ENCODE peak calls at places on chromosomes 7 and 10, in nine cellular contexts. V, O, H, Y, D, E, A, L and Z are unnamed samples.

GRCh38 chr10:17229016-17229716 is 1.1 kb downstream of the VIM start:
- DNase-seq in V (peak), O (peak), H (peak), Y (peak), D (peak), E (peak), A (peak), L (peak), Z (peak)

GRCh38 chr7:8386926-8387550 is 46.4 kb upstream of the NXPH1 start:
- DNase-seq in V (no peak), O (no peak), H (no peak), Y (no peak), D (peak), E (no peak), A (no peak), L (no peak), Z (peak)

GRCh38 chr10:70715853-70716795 is 43.8 kb downstream of the ADAMTS14 start:
- DNase-seq in V (no peak), O (no peak), H (peak), Y (peak), D (no peak), E (no peak), A (no peak), L (peak), Z (no peak)

GRCh38 chr7:65239707-65240352 is 133.8 kb upstream of the ZNF92 start:
- DNase-seq in V (peak), O (peak), H (peak), Y (peak), D (no peak), E (no peak), A (no peak), L (no peak), Z (no peak)

GRCh38 chr10:129275886-129276285 is 191.2 kb upstream of the MGMT start:
- DNase-seq in V (no peak), O (no peak), H (no peak), Y (no peak), D (no peak), E (no peak), A (no peak), L (no peak), Z (no peak)

GRCh38 chr10:11424456-11425287 is 186.8 kb downstream of the USP6NL start:
- DNase-seq in V (peak), O (peak), H (peak), Y (peak), D (no peak), E (no peak), A (peak), L (peak), Z (peak)

GRCh38 chr7:17599733-17600685 is 301.6 kb downstream of the AHR start:
- DNase-seq in V (no peak), O (no peak), H (peak), Y (peak), D (no peak), E (no peak), A (peak), L (peak), Z (no peak)

GRCh38 chr10:86969421-86970041 is 1.2 kb downstream of the ADIRF start:
- DNase-seq in V (no peak), O (no peak), H (no peak), Y (no peak), D (peak), E (peak), A (peak), L (peak), Z (no peak)

GRCh38 chr7:93902777-93903423 is 3.5 kb upstream of the GNGT1 start:
- DNase-seq in V (peak), O (peak), H (peak), Y (peak), D (no peak), E (no peak), A (peak), L (peak), Z (peak)

GRCh38 chr10:48670978-48671913 is 13.4 kb upstream of the WDFY4 start:
- DNase-seq in V (no peak), O (no peak), H (no peak), Y (no peak), D (peak), E (peak), A (no peak), L (no peak), Z (peak)

GRCh38 chr7:92567460-92567859 is 22.7 kb downstream of the FAM133B start:
- DNase-seq in V (no peak), O (no peak), H (peak), Y (peak), D (no peak), E (no peak), A (no peak), L (peak), Z (no peak)

GRCh38 chr7:135914346-135914745 is 62.8 kb downstream of the MTPN start:
- DNase-seq in V (peak), O (no peak), H (no peak), Y (no peak), D (no peak), E (no peak), A (no peak), L (no peak), Z (no peak)

GRCh38 chr7:121456015-121456414 is 59.9 kb upstream of the FAM3C start:
- DNase-seq in V (no peak), O (no peak), H (no peak), Y (no peak), D (no peak), E (no peak), A (no peak), L (no peak), Z (no peak)

GRCh38 chr10:4028027-4028471 is 243.0 kb upstream of the KLF6 start:
- DNase-seq in V (no peak), O (no peak), H (no peak), Y (no peak), D (no peak), E (peak), A (peak), L (no peak), Z (no peak)

GRCh38 chr10:132263866-132264265 is 43.9 kb downstream of the STK32C start:
- DNase-seq in V (no peak), O (no peak), H (no peak), Y (no peak), D (no peak), E (no peak), A (no peak), L (no peak), Z (no peak)

GRCh38 chr7:102042016-102042656 is 224.7 kb downstream of the CUX1 start:
- DNase-seq in V (no peak), O (no peak), H (peak), Y (peak), D (no peak), E (no peak), A (peak), L (peak), Z (no peak)

GRCh38 chr10:62560207-62560819 is 186.1 kb downstream of the ZNF365 start:
- DNase-seq in V (no peak), O (no peak), H (peak), Y (peak), D (no peak), E (no peak), A (peak), L (peak), Z (no peak)

GRCh38 chr10:62618576-62619408 is 185.7 kb upstream of the ADO start:
- DNase-seq in V (no peak), O (peak), H (peak), Y (peak), D (no peak), E (peak), A (peak), L (peak), Z (peak)

GRCh38 chr7:107966701-107967100 is 36.3 kb downstream of the LAMB1 start:
- DNase-seq in V (peak), O (no peak), H (peak), Y (peak), D (no peak), E (no peak), A (peak), L (peak), Z (no peak)

GRCh38 chr7:140541513-140542192 is 62.3 kb upstream of the MKRN1 start:
- DNase-seq in V (peak), O (peak), H (peak), Y (peak), D (no peak), E (no peak), A (peak), L (peak), Z (no peak)

GRCh38 chr7:137086896-137087295 is 218.4 kb downstream of the CHRM2 start:
- DNase-seq in V (no peak), O (no peak), H (no peak), Y (no peak), D (no peak), E (no peak), A (no peak), L (no peak), Z (no peak)

GRCh38 chr7:130367088-130367755 is 13.1 kb upstream of the CPA1 start:
- DNase-seq in V (no peak), O (no peak), H (no peak), Y (no peak), D (no peak), E (no peak), A (no peak), L (no peak), Z (no peak)

GRCh38 chr7:15594461-15594860 is 32.6 kb upstream of the AGMO start:
- DNase-seq in V (no peak), O (no peak), H (no peak), Y (no peak), D (no peak), E (no peak), A (no peak), L (no peak), Z (no peak)

GRCh38 chr7:79386688-79387422 is 66.6 kb downstream of the MAGI2 start:
- DNase-seq in V (no peak), O (no peak), H (peak), Y (peak), D (no peak), E (no peak), A (peak), L (peak), Z (no peak)

GRCh38 chr7:151551820-151552219 is 32.1 kb upstream of the RHEB start:
- DNase-seq in V (no peak), O (no peak), H (no peak), Y (no peak), D (no peak), E (peak), A (no peak), L (peak), Z (no peak)

GRCh38 chr7:17239046-17239445 is 59.4 kb upstream of the AHR start:
- DNase-seq in V (no peak), O (no peak), H (no peak), Y (peak), D (no peak), E (no peak), A (no peak), L (peak), Z (no peak)

GRCh38 chr10:112783653-112784426 is 166.2 kb upstream of the TCF7L2 start:
- DNase-seq in V (peak), O (no peak), H (no peak), Y (no peak), D (no peak), E (no peak), A (peak), L (no peak), Z (no peak)

GRCh38 chr10:91311601-91312000 is 91.1 kb downstream of the PCGF5 start:
- DNase-seq in V (no peak), O (no peak), H (no peak), Y (no peak), D (no peak), E (no peak), A (peak), L (peak), Z (no peak)

GRCh38 chr7:55223023-55223422 is 142.1 kb upstream of the LANCL2 start:
- DNase-seq in V (no peak), O (no peak), H (no peak), Y (no peak), D (no peak), E (peak), A (no peak), L (no peak), Z (no peak)

GRCh38 chr10:43230909-43231522 is 35.8 kb downstream of the RASGEF1A start:
- DNase-seq in V (no peak), O (no peak), H (no peak), Y (no peak), D (no peak), E (no peak), A (no peak), L (no peak), Z (no peak)

GRCh38 chr10:11724938-11725776 is 17.0 kb upstream of the ECHDC3 start:
- DNase-seq in V (peak), O (peak), H (peak), Y (peak), D (no peak), E (no peak), A (peak), L (peak), Z (peak)

GRCh38 chr10:75428434-75429158 is 2.8 kb upstream of the LRMDA start:
- DNase-seq in V (no peak), O (no peak), H (no peak), Y (peak), D (no peak), E (no peak), A (no peak), L (peak), Z (peak)

DNA sequence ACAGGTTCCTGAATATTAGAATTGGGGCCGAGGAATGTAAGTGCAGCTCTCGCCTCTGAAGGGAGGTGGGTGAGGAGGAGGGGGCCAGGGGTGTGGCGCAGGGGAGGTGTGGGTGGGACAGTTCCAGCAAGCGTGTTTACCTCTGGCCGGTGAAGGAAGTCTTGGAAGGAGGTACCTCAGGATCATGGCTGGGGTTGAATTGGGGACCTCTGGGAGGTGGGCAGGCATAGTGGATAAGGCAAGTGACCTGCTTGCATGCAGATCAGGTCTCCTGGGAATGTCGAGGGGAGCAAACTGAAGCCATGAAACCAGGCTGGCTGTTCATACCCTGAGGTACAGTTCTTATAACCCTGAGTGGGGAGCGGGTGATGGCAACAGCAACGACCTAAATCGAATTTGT is 2.0 kb downstream of the ZNF775 start:
- DNase-seq in V (no peak), O (no peak), H (no peak), Y (no peak), D (no peak), E (no peak), A (no peak), L (no peak), Z (no peak)
- H3K4me3 ChIP-seq in V (no peak), O (no peak), H (no peak), Y (no peak), D (peak), E (no peak), A (no peak), L (no peak), Z (peak)

DNA sequence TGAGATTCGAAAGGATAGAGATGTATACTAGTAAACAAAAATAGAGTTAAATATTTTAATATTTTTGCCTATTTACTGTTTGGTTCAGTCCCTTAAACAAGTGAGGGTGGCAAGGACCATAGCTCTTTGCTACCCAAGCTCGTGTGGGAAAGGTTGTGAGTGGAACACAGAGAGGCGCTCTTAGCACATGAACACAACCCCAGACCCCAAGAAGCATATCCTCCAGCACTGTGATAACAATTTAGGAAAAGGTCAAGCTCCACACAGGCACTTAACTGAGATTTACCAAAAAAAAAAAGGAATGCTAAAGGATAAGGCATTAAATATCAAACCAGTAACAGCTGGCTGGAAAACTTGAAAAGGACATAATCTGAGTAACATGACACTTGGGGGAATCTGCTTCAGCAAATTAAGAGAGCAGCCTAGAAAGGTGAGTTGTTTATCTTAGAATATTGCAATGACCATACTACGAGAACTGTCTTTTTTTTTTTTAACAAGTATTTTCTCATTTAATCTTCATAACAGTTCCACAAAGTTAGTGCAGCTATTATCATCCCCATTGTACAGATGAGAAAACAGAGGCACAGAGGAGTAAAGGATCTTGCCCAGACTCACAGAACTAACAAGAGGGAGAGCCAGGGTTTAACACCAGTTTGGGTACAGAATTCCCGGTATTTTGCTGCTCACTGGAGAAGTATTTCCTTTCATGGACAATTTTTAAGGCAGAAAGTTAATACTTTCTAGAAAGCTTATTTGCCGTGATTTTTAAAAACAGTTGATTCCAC is 303.5 kb upstream of the AOAH start:
- DNase-seq in V (no peak), O (no peak), H (no peak), Y (no peak), D (no peak), E (no peak), A (no peak), L (peak), Z (no peak)
- TF ChIP-seq CTCF in V (no peak), O (no peak), H (no peak), Y (no peak), D (no peak), E (no peak), A (no peak), L (no peak), Z (no peak)

GRCh38 chr7:899806-900205 is 23.5 kb downstream of the GET4 start:
- DNase-seq in V (no peak), O (no peak), H (no peak), Y (no peak), D (no peak), E (no peak), A (no peak), L (no peak), Z (no peak)
- H3K4me3 ChIP-seq in V (no peak), O (no peak), H (no peak), Y (no peak), D (no peak), E (no peak), A (no peak), L (no peak), Z (no peak)

GRCh38 chr10:103184615-103185014 is 8.5 kb downstream of the NT5C2 start:
- DNase-seq in V (no peak), O (no peak), H (peak), Y (peak), D (no peak), E (no peak), A (no peak), L (peak), Z (no peak)
- TF ChIP-seq CTCF in V (no peak), O (no peak), H (no peak), Y (no peak), D (no peak), E (no peak), A (no peak), L (no peak), Z (no peak)

GRCh38 chr10:34941471-34942357 is 126.6 kb upstream of the PARD3 start:
- DNase-seq in V (no peak), O (no peak), H (peak), Y (peak), D (peak), E (no peak), A (peak), L (peak), Z (no peak)

GRCh38 chr10:34936061-34936460 is 121.0 kb upstream of the PARD3 start:
- DNase-seq in V (no peak), O (no peak), H (no peak), Y (no peak), D (no peak), E (no peak), A (no peak), L (no peak), Z (no peak)

GRCh38 chr10:34940436-34940835 is 125.3 kb upstream of the PARD3 start:
- DNase-seq in V (no peak), O (no peak), H (no peak), Y (no peak), D (no peak), E (no peak), A (no peak), L (no peak), Z (no peak)
- H3K4me3 ChIP-seq in V (no peak), O (no peak), H (no peak), Y (no peak), D (no peak), E (no peak), A (no peak), L (no peak), Z (no peak)

DNA sequence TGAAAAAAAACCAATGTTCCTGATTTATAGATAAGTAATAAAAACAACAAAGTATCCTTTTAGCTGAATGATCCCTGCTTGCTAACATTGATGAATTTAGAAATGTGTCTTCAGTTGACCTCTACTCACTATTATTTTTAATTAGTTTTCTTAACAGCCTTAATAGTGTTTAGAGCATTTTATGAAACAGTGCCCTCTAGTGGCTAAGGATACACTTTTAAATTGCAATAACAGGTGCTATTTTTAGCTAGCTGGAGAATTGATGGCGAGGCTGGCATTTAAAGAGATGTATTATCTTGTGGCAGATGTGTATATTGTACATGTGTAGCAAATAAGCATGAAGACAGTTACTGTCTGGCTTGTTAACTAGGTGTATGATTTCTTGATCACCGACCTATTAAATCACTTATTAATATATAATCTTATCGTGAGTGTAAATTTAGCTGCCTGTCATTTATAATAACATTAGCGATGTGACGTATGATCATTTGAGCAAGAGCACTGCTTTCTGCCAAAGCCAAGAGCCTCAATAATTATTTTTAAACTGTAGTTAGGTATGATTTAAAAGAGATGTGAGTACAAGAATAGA is 451.9 kb downstream of the DPP6 start:
- DNase-seq in V (peak), O (no peak), H (peak), Y (peak), D (peak), E (no peak), A (peak), L (peak), Z (peak)
- TF ChIP-seq CTCF in V (peak), O (peak), H (peak), Y (peak), D (peak), E (peak), A (peak), L (no peak), Z (peak)

DNA sequence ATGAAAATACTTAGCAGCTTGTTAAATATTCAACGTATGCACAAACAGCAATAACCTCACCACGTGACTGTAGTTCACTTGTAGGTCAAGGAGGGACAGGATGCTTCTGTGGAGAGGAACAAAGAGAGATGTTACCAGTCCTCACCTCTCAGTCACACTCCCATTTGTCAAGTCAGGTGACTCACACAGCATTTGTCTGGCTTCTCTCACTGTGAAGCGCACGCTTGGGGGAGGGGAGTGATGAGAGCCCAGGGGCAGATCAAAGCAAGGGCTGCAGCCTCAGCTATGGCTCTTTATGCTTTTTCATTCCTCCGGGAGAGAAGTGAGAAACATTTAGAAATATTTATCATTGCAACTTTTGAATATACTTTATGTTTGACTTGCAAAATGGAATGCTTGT is 2.9 kb upstream of the RBM20 start:
- DNase-seq in V (peak), O (no peak), H (peak), Y (no peak), D (no peak), E (no peak), A (no peak), L (no peak), Z (peak)
- H3K4me3 ChIP-seq in V (peak), O (no peak), H (no peak), Y (no peak), D (no peak), E (no peak), A (no peak), L (no peak), Z (no peak)

DNA sequence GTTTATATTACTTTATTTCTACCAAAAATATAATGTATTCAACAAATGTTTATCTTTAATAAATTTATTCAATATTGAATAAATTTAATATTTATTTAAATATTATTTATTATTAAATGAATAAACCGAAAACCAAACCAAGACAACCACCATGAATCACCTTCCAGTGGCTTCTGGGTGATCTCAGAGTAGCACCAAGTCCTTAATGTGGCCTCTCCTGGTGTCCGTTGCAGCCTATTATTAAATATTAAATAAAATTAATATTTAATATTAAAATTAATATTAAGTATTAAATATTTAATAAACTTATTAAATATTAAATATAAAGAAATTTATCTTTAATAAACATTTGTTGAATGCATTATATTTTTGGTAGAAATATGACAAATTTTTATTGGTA is 143.3 kb upstream of the PLPP4 start:
- DNase-seq in V (no peak), O (no peak), H (no peak), Y (no peak), D (no peak), E (no peak), A (no peak), L (no peak), Z (no peak)
- TF ChIP-seq CTCF in V (no peak), O (no peak), H (no peak), Y (no peak), D (no peak), E (no peak), A (no peak), L (no peak), Z (no peak)